ENCODE peak calls at places on chromosomes 6 and 20, in four cellular contexts. Z is stomach, B is heart left ventricle, I is body of pancreas. R is an unnamed sample.

GRCh38 chr6:125251516-125252229 is 50.1 kb downstream of the HDDC2 start:
- DNase-seq in B (no peak), Z (no peak), I (no peak), R (no peak)

GRCh38 chr20:48187891-48188290 is 402.6 kb upstream of the SULF2 start:
- DNase-seq in I (no peak), B (no peak), Z (no peak), R (no peak)

GRCh38 chr20:24559114-24559513 is 89.7 kb downstream of the SYNDIG1 start:
- DNase-seq in B (no peak), I (no peak), Z (no peak), R (no peak)

GRCh38 chr20:58584881-58585752 is 66.0 kb upstream of the STX16 start:
- DNase-seq in I (no peak), Z (no peak), B (no peak), R (no peak)

GRCh38 chr20:8854566-8854965 is 214.3 kb upstream of the PLCB4 start:
- DNase-seq in I (peak), Z (no peak), B (peak), R (no peak)

GRCh38 chr20:16518068-16518783 is 55.0 kb downstream of the KIF16B start:
- DNase-seq in B (no peak), I (peak), Z (peak), R (peak)

GRCh38 chr20:32357869-32358631 is at the start of gene ASXL1:
- DNase-seq in Z (peak), I (peak), B (peak), R (peak)

GRCh38 chr6:74581681-74582080 is 624.2 kb downstream of the COL12A1 start:
- DNase-seq in Z (no peak), B (no peak), I (no peak), R (no peak)

GRCh38 chr6:13488015-13488895 is 855 bp upstream of the GFOD1 start:
- DNase-seq in Z (peak), I (peak), B (peak), R (no peak)

GRCh38 chr6:144197919-144198318 is 47.6 kb downstream of the STX11 start:
- DNase-seq in B (no peak), I (no peak), Z (no peak), R (no peak)

GRCh38 chr20:62350098-62350628 is 16.9 kb downstream of the LAMA5 start:
- DNase-seq in Z (peak), B (no peak), I (no peak), R (peak)

GRCh38 chr6:79040083-79040482 is 38.0 kb downstream of the PHIP start:
- DNase-seq in B (no peak), Z (no peak), I (no peak), R (no peak)

GRCh38 chr20:41538810-41539596 is 79.2 kb downstream of the CHD6 start:
- DNase-seq in Z (no peak), B (no peak), I (no peak), R (no peak)

DNA sequence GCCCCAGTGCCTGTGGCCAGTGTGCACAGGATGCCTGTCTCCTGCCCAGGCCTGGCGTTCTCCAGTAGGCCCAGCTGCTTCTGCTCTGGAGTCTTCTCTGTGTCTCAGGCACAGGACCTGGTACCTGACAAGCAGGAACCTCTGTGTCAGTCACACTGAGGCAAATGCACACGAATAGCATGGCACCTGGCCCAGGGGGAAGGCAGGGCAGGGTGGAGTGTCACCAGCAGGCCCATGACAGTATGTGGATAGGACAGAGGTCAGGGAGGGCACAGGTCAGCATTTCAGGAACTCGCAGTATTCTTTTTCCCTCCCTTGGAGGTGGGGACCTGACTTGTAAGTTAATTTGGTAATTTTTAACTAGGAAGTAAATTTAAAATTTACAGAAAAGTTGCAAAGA is 5.6 kb downstream of the PSMG4 start:
- DNase-seq in B (no peak), I (no peak), Z (no peak), R (no peak)
- TF ChIP-seq POLR2A in B (no peak), I (no peak), Z (no peak), R (no peak)

GRCh38 chr6:5412017-5412416 is 150.7 kb downstream of the FARS2 start:
- DNase-seq in I (no peak), B (no peak), Z (no peak), R (no peak)
- TF ChIP-seq POLR2A in I (no peak), B (no peak), Z (no peak), R (no peak)

DNA sequence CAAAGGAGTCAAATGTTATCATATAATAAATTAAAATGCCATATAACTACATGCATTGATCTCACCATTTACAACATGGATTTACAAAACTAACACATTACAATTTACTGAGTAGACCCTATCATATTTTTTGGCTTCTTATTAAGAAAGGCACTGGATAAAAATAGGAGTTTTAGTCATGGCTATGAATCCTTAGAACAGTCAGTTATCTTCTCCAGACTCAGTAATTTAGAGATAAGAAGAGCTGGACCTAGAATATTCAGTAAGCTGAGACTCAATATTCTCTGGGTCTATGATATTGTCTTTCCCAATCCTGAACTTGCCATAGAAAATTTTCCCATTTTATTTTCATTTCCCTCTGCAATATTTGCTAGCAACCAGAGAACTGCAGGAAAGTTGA is 62.3 kb downstream of the ME1 start:
- DNase-seq in Z (no peak), I (no peak), B (no peak), R (no peak)
- TF ChIP-seq POLR2A in Z (no peak), I (no peak), B (no peak), R (no peak)

GRCh38 chr6:156720739-156721714 is 56.2 kb upstream of the ARID1B start:
- DNase-seq in Z (peak), I (peak), B (peak), R (no peak)
- TF ChIP-seq POLR2A in Z (no peak), I (peak), B (no peak), R (no peak)

GRCh38 chr6:107957165-107957908 is 671 bp downstream of the SEC63 start:
- DNase-seq in Z (peak), I (peak), B (peak), R (no peak)
- TF ChIP-seq POLR2A in Z (no peak), I (no peak), B (no peak), R (no peak)

DNA sequence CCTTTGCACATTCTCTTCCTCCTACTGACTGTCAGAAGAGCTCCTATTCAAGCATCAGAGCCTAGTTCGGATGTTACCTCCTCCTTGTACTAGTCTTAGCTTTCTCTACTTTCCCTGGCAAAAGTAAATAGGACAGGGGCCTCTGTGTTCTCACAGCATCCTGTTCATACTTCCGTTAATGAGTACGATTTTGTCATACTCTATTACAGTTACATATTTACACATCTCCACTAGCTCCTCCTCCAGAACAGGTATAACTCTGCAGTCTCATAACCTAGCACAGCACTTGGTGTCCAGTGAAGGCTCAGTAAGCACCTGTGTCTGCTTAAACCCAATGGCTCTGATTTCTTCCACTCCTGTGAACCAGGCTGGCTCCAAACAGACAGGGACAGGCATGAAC is 7.0 kb downstream of the ELMO2 start:
- DNase-seq in Z (no peak), B (no peak), I (peak), R (no peak)
- TF ChIP-seq POLR2A in Z (no peak), B (no peak), I (peak), R (no peak)